ENCODE peak calls at places on chromosomes 2 and 18, in seven cellular contexts. P, J, K, Y, W, Q and A are unnamed samples.

GRCh38 chr2:179842498-179843153 is 18.8 kb downstream of the ZNF385B start:
- DNase-seq in Y (peak), J (no peak), K (no peak), Q (no peak), P (no peak), W (peak), A (no peak)

GRCh38 chr2:182824759-182825143 is 41.7 kb downstream of the FRZB start:
- DNase-seq in K (no peak), Y (no peak), P (no peak), W (no peak), Q (no peak), J (no peak), A (no peak)

GRCh38 chr2:133568172-133568571 is at the start of gene NCKAP5:
- DNase-seq in K (no peak), Y (no peak), P (no peak), W (no peak), J (no peak), Q (no peak), A (no peak)

GRCh38 chr2:54409752-54410151 is 46.4 kb upstream of the SPTBN1 start:
- DNase-seq in J (no peak), K (no peak), Q (no peak), Y (no peak), W (no peak), P (no peak), A (no peak)

GRCh38 chr2:102117488-102117887 is 25.1 kb upstream of the IL1R1 start:
- DNase-seq in Q (no peak), W (no peak), P (no peak), J (no peak), Y (no peak), K (no peak), A (no peak)

GRCh38 chr2:240974771-240975572 is 23.4 kb upstream of the SNED1 start:
- DNase-seq in Q (no peak), P (peak), W (no peak), J (no peak), Y (peak), K (no peak), A (no peak)

GRCh38 chr2:179429060-179429471 is 164.4 kb upstream of the SESTD1 start:
- DNase-seq in P (no peak), J (no peak), W (no peak), Q (no peak), K (no peak), Y (no peak), A (no peak)

GRCh38 chr2:238376884-238377391 is 49.8 kb upstream of the ASB1 start:
- DNase-seq in P (no peak), Y (peak), Q (no peak), J (no peak), W (no peak), K (no peak), A (no peak)

GRCh38 chr2:15006667-15007066 is 374.1 kb downstream of the LRATD1 start:
- DNase-seq in J (no peak), K (no peak), P (no peak), Q (no peak), Y (no peak), W (no peak), A (no peak)

GRCh38 chr18:79637921-79638855 is 41.4 kb upstream of the CTDP1 start:
- DNase-seq in J (no peak), Y (no peak), K (no peak), P (no peak), W (no peak), Q (peak), A (no peak)